ENCODE peak calls at places on chromosomes 6 and 20, in five cellular contexts. I is mucosa of gallbladder, D is stomach, M is D341Med, R is Ammon's horn. N is an unnamed sample.
A peak's percentile ranks its signal among the peaks of the same experiment; 100 is the strongest.

GRCh38 chr6:15956205-15957106 is 172.4 kb upstream of the MYLIP start:
- DNase-seq in I (peak; percentile 44), D (no peak), M (no peak), R (no peak), N (no peak)

GRCh38 chr6:551405-551804 is 105.5 kb downstream of the HUS1B start:
- DNase-seq in I (no peak), D (no peak), M (peak; percentile 55), R (peak; percentile 28), N (no peak)

GRCh38 chr6:51865176-51865575 is 222.2 kb downstream of the PKHD1 start:
- DNase-seq in I (no peak), D (no peak), M (no peak), R (no peak), N (no peak)

GRCh38 chr20:19993937-19994667 is 23.1 kb upstream of the NAA20 start:
- DNase-seq in I (peak; percentile 53), D (no peak), M (no peak), R (no peak), N (no peak)

GRCh38 chr20:24987873-24988835 is 4.4 kb downstream of the APMAP start:
- DNase-seq in I (no peak), D (peak; percentile 13), M (no peak), R (no peak), N (no peak)

GRCh38 chr6:13528232-13528631 is 40.8 kb upstream of the GFOD1 start:
- DNase-seq in I (no peak), D (no peak), M (no peak), R (no peak), N (no peak)

GRCh38 chr6:150549007-150549406 is 50.7 kb upstream of the PLEKHG1 start:
- DNase-seq in I (no peak), D (no peak), M (no peak), R (no peak), N (no peak)

GRCh38 chr6:5569491-5569890 is 308.2 kb downstream of the FARS2 start:
- DNase-seq in I (no peak), D (no peak), M (no peak), R (no peak), N (no peak)

GRCh38 chr6:79946242-79946641 is 1.1 kb downstream of the ELOVL4 start:
- DNase-seq in I (no peak), D (no peak), M (peak; percentile 61), R (peak; percentile 37), N (no peak)

GRCh38 chr20:22403860-22404608 is 180.3 kb downstream of the FOXA2 start:
- DNase-seq in I (no peak), D (no peak), M (no peak), R (no peak), N (no peak)

GRCh38 chr20:14355791-14356190 is 18.4 kb upstream of the FLRT3 start:
- DNase-seq in I (no peak), D (no peak), M (no peak), R (no peak), N (no peak)

GRCh38 chr6:5126214-5126613 is 41.1 kb downstream of the PPP1R3G start:
- DNase-seq in I (no peak), D (no peak), M (no peak), R (no peak), N (no peak)

GRCh38 chr6:117907600-117908245 is 659 bp downstream of the SLC35F1 start:
- DNase-seq in I (no peak), D (no peak), M (peak; percentile 78), R (no peak), N (peak; percentile 15)

GRCh38 chr6:18349350-18349749 is 37.8 kb upstream of the RNF144B start:
- DNase-seq in I (no peak), D (no peak), M (no peak), R (no peak), N (no peak)

GRCh38 chr20:59821201-59821600 is 112.2 kb downstream of the SYCP2 start:
- DNase-seq in I (peak; percentile 4), D (no peak), M (peak; percentile 2), R (no peak), N (no peak)

GRCh38 chr20:50398064-50398463 is 112.1 kb upstream of the PTPN1 start:
- DNase-seq in I (no peak), D (no peak), M (no peak), R (no peak), N (no peak)

GRCh38 chr6:11527274-11527870 is 10.2 kb upstream of the TMEM170B start:
- DNase-seq in I (no peak), D (no peak), M (no peak), R (no peak), N (no peak)

GRCh38 chr20:50582092-50582491 is 71.9 kb downstream of the PTPN1 start:
- DNase-seq in I (no peak), D (no peak), M (no peak), R (no peak), N (no peak)

GRCh38 chr6:112833546-112834215 is 486.6 kb downstream of the RFPL4B start:
- DNase-seq in I (no peak), D (no peak), M (no peak), R (peak; percentile 42), N (no peak)